ENCODE peak calls at places on chromosomes 16 and 17, in five cellular contexts. One of them, this sample, is unnamed.

GRCh38 chr16:9112844-9113186 is 21.4 kb downstream of the HAPSTR1 start:
- DNase-seq in psoas muscle: no peak
- DNase-seq in CD4-positive, alpha-beta memory T cell: no peak
- DNase-seq in osteoblast: no peak
- DNase-seq in neural progenitor cell: no peak
- DNase-seq in this sample: no peak

GRCh38 chr17:27807567-27808470 is 7.5 kb upstream of the NOS2 start:
- DNase-seq in psoas muscle: no peak
- DNase-seq in CD4-positive, alpha-beta memory T cell: peak
- DNase-seq in osteoblast: no peak
- DNase-seq in neural progenitor cell: no peak
- DNase-seq in this sample: no peak

GRCh38 chr17:46264456-46265198 is 30.3 kb upstream of the LRRC37A start:
- DNase-seq in psoas muscle: no peak
- DNase-seq in CD4-positive, alpha-beta memory T cell: peak
- DNase-seq in osteoblast: peak
- DNase-seq in neural progenitor cell: no peak
- DNase-seq in this sample: no peak

GRCh38 chr17:31541559-31541958 is 150.1 kb downstream of the RAB11FIP4 start:
- DNase-seq in psoas muscle: no peak
- DNase-seq in CD4-positive, alpha-beta memory T cell: no peak
- DNase-seq in osteoblast: no peak
- DNase-seq in neural progenitor cell: no peak
- DNase-seq in this sample: no peak

GRCh38 chr16:70638814-70639792 is 7.3 kb upstream of the IL34 start:
- DNase-seq in psoas muscle: no peak
- DNase-seq in CD4-positive, alpha-beta memory T cell: no peak
- DNase-seq in osteoblast: peak
- DNase-seq in neural progenitor cell: no peak
- DNase-seq in this sample: no peak

GRCh38 chr17:76659928-76660614 is 16.5 kb upstream of the ST6GALNAC1 start:
- DNase-seq in psoas muscle: no peak
- DNase-seq in CD4-positive, alpha-beta memory T cell: no peak
- DNase-seq in osteoblast: no peak
- DNase-seq in neural progenitor cell: no peak
- DNase-seq in this sample: no peak

GRCh38 chr17:57466042-57466471 is 209.7 kb downstream of the MSI2 start:
- DNase-seq in psoas muscle: no peak
- DNase-seq in CD4-positive, alpha-beta memory T cell: no peak
- DNase-seq in osteoblast: no peak
- DNase-seq in neural progenitor cell: peak
- DNase-seq in this sample: no peak

GRCh38 chr16:75064403-75065148 is 52.0 kb downstream of the LDHD start:
- DNase-seq in psoas muscle: no peak
- DNase-seq in CD4-positive, alpha-beta memory T cell: no peak
- DNase-seq in osteoblast: no peak
- DNase-seq in neural progenitor cell: no peak
- DNase-seq in this sample: no peak

GRCh38 chr17:74772071-74772470 is 4.1 kb downstream of the NAT9 start:
- DNase-seq in psoas muscle: no peak
- DNase-seq in CD4-positive, alpha-beta memory T cell: peak
- DNase-seq in osteoblast: peak
- DNase-seq in neural progenitor cell: no peak
- DNase-seq in this sample: no peak

GRCh38 chr16:495127-495748 is 32.3 kb upstream of the CAPN15 start:
- DNase-seq in psoas muscle: no peak
- DNase-seq in CD4-positive, alpha-beta memory T cell: no peak
- DNase-seq in osteoblast: peak
- DNase-seq in neural progenitor cell: peak
- DNase-seq in this sample: no peak

GRCh38 chr17:2064980-2065785 is 10.3 kb downstream of the HIC1 start:
- DNase-seq in psoas muscle: peak
- DNase-seq in CD4-positive, alpha-beta memory T cell: peak
- DNase-seq in osteoblast: peak
- DNase-seq in neural progenitor cell: peak
- DNase-seq in this sample: no peak

GRCh38 chr17:42201155-42201772 is 7.0 kb upstream of the GHDC start:
- DNase-seq in psoas muscle: no peak
- DNase-seq in CD4-positive, alpha-beta memory T cell: no peak
- DNase-seq in osteoblast: no peak
- DNase-seq in neural progenitor cell: no peak
- DNase-seq in this sample: no peak

GRCh38 chr17:27345141-27345904 is 51.4 kb downstream of the WSB1 start:
- DNase-seq in psoas muscle: no peak
- DNase-seq in CD4-positive, alpha-beta memory T cell: no peak
- DNase-seq in osteoblast: no peak
- DNase-seq in neural progenitor cell: peak
- DNase-seq in this sample: peak

GRCh38 chr16:7714775-7715174 is 382.1 kb downstream of the RBFOX1 start:
- DNase-seq in psoas muscle: no peak
- DNase-seq in CD4-positive, alpha-beta memory T cell: no peak
- DNase-seq in osteoblast: no peak
- DNase-seq in neural progenitor cell: no peak
- DNase-seq in this sample: no peak

GRCh38 chr16:81371106-81371505 is 56.3 kb downstream of the GAN start:
- DNase-seq in psoas muscle: no peak
- DNase-seq in CD4-positive, alpha-beta memory T cell: no peak
- DNase-seq in osteoblast: no peak
- DNase-seq in neural progenitor cell: no peak
- DNase-seq in this sample: no peak

GRCh38 chr17:20278805-20279204 is 188.5 kb downstream of the LGALS9B start:
- DNase-seq in psoas muscle: no peak
- DNase-seq in CD4-positive, alpha-beta memory T cell: no peak
- DNase-seq in osteoblast: no peak
- DNase-seq in neural progenitor cell: no peak
- DNase-seq in this sample: no peak

GRCh38 chr17:21029032-21029431 is 13.8 kb downstream of the USP22 start:
- DNase-seq in psoas muscle: peak
- DNase-seq in CD4-positive, alpha-beta memory T cell: no peak
- DNase-seq in osteoblast: no peak
- DNase-seq in neural progenitor cell: no peak
- DNase-seq in this sample: no peak

GRCh38 chr17:64385187-64386083 is 5.2 kb downstream of the PECAM1 start:
- DNase-seq in psoas muscle: peak
- DNase-seq in CD4-positive, alpha-beta memory T cell: no peak
- DNase-seq in osteoblast: peak
- DNase-seq in neural progenitor cell: no peak
- DNase-seq in this sample: no peak

GRCh38 chr16:87327798-87328495 is 10.8 kb upstream of the C16orf95 start:
- DNase-seq in psoas muscle: no peak
- DNase-seq in CD4-positive, alpha-beta memory T cell: no peak
- DNase-seq in osteoblast: peak
- DNase-seq in neural progenitor cell: no peak
- DNase-seq in this sample: no peak

DNA sequence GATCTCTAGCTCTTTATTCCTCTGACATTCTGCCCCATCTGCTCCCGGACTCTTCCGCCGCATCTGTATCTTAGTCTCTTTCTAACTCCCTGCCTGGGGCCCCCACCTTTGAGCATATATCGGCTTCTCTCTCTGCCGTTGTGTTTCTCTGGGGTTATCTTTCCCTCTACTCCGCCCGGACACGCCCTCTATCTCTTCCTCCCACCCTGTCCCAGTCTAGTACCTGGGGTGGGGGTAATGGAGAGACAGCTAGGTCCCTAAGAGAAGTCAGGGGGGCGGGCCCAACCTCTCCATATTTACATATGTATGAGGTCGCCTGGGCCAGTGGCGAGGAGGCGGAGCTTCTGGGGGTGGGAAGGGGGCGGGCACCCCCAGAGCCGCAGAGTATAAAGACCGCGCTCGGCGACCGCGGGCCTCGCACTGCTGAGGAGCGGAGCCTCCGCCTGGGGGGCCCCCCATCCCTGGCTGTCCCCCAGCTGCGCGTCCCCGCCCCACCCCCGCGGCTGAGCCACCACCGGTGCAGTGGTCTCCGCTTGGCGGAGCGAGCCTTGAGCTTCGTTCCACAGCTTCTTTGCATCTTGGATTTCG is at the start of gene ATP1B2:
- DNase-seq in psoas muscle: peak
- DNase-seq in CD4-positive, alpha-beta memory T cell: peak
- DNase-seq in osteoblast: peak
- DNase-seq in neural progenitor cell: peak
- DNase-seq in this sample: peak
- H3K27ac ChIP-seq in psoas muscle: no peak
- H3K27ac ChIP-seq in CD4-positive, alpha-beta memory T cell: no peak
- H3K27ac ChIP-seq in osteoblast: no peak
- H3K27ac ChIP-seq in neural progenitor cell: no peak
- H3K27ac ChIP-seq in this sample: peak

GRCh38 chr16:89344314-89344828 is 126.9 kb downstream of the ZNF778 start:
- DNase-seq in psoas muscle: no peak
- DNase-seq in CD4-positive, alpha-beta memory T cell: no peak
- DNase-seq in osteoblast: peak
- DNase-seq in neural progenitor cell: no peak
- DNase-seq in this sample: no peak

GRCh38 chr16:89341274-89341673 is 123.8 kb downstream of the ZNF778 start:
- DNase-seq in psoas muscle: no peak
- DNase-seq in CD4-positive, alpha-beta memory T cell: no peak
- DNase-seq in osteoblast: no peak
- DNase-seq in neural progenitor cell: no peak
- DNase-seq in this sample: peak

GRCh38 chr16:89344846-89345577 is 127.5 kb downstream of the ZNF778 start:
- DNase-seq in psoas muscle: no peak
- DNase-seq in CD4-positive, alpha-beta memory T cell: peak
- DNase-seq in osteoblast: peak
- DNase-seq in neural progenitor cell: no peak
- DNase-seq in this sample: no peak

GRCh38 chr16:89343501-89344291 is 126.2 kb downstream of the ZNF778 start:
- DNase-seq in psoas muscle: no peak
- DNase-seq in CD4-positive, alpha-beta memory T cell: peak
- DNase-seq in osteoblast: peak
- DNase-seq in neural progenitor cell: no peak
- DNase-seq in this sample: no peak

DNA sequence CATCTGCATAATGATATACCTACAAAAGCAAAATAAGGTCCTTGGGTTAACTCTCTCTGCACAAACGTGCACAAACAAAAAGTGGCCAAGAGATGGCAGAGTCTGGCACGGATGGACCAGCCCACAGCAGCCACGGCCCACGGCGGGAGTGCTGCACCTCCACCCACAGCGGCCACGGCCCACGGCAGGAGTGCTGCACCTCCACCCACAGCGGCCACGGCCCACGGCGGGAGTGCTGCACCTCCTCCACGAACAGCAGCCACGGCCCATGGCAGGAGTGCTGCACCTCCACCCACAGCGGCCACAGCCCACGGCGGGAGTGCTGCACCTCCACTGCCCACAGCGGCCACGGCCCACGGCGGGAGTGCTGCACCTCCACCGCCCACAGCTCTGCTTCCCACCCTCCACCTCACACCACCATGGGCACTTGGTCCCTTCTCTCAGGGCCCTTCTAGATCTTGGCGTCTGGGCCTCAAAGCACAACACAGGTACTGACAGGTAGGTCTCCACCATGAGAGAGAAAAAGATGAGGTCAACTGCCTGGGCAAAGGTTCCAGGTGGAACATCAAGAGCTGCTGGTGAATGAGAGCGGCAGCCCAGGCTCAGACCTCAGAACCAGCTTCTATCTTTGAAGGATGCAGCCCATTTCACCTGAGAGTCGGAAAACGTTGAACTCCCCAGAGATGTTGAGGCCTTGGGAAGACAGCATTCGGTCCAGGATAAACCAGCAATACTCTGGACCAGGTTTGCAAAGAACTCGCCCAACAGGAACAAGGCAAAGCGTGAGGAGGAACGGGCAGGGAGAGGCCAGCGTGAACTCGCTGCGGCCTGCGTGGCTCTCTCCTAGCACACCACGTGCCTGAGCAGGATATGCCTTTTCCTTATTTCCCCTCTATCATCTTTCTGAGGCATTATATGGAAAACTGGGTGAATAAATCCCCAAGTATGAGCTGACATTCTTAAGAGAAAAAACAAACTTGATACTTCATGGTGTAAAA is 124.5 kb downstream of the ZNF778 start:
- DNase-seq in psoas muscle: no peak
- DNase-seq in CD4-positive, alpha-beta memory T cell: no peak
- DNase-seq in osteoblast: peak
- DNase-seq in neural progenitor cell: no peak
- DNase-seq in this sample: no peak
- H3K27ac ChIP-seq in psoas muscle: peak
- H3K27ac ChIP-seq in CD4-positive, alpha-beta memory T cell: no peak
- H3K27ac ChIP-seq in osteoblast: no peak
- H3K27ac ChIP-seq in neural progenitor cell: no peak
- H3K27ac ChIP-seq in this sample: peak

DNA sequence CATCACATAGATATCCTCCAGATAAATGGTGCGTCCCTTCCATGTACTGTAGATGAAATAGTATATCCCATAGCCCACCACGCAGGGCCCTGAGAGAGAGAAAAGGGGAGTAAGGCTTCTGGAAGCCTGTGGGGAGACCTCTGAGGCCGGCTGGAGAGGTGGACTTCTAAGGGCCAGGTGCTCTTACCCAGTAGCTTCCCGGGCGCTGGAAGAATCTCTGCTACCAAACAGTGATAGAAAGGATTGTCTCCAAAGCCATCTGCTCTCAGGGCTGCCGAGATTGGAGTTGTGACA is 718 bp downstream of the SAT2 start:
- DNase-seq in psoas muscle: no peak
- DNase-seq in CD4-positive, alpha-beta memory T cell: no peak
- DNase-seq in osteoblast: peak
- DNase-seq in neural progenitor cell: no peak
- DNase-seq in this sample: no peak
- H3K27ac ChIP-seq in psoas muscle: peak
- H3K27ac ChIP-seq in CD4-positive, alpha-beta memory T cell: peak
- H3K27ac ChIP-seq in osteoblast: peak
- H3K27ac ChIP-seq in neural progenitor cell: no peak
- H3K27ac ChIP-seq in this sample: peak

GRCh38 chr16:68298312-68298711 is 12.4 kb downstream of the SLC7A6OS start:
- DNase-seq in psoas muscle: no peak
- DNase-seq in CD4-positive, alpha-beta memory T cell: no peak
- DNase-seq in osteoblast: no peak
- DNase-seq in neural progenitor cell: no peak
- DNase-seq in this sample: no peak
- H3K27ac ChIP-seq in psoas muscle: peak
- H3K27ac ChIP-seq in CD4-positive, alpha-beta memory T cell: no peak
- H3K27ac ChIP-seq in osteoblast: peak
- H3K27ac ChIP-seq in neural progenitor cell: no peak
- H3K27ac ChIP-seq in this sample: no peak